ENCODE peak calls at places on chromosomes 3 and 15, in four cellular contexts. C, B, D and Q are unnamed samples.

GRCh38 chr15:77851696-77852095 is 219.0 kb upstream of the LINGO1 start:
- DNase-seq in C (peak), B (no peak), D (no peak), Q (no peak)

GRCh38 chr3:63523100-63523499 is 129.4 kb upstream of the SNTN start:
- DNase-seq in C (no peak), B (no peak), D (no peak), Q (no peak)

GRCh38 chr3:135706758-135707375 is 258.7 kb upstream of the PPP2R3A start:
- DNase-seq in C (no peak), B (no peak), D (no peak), Q (no peak)

GRCh38 chr3:3800685-3801509 is 1.7 kb downstream of the LRRN1 start:
- DNase-seq in C (peak), B (no peak), D (no peak), Q (no peak)

GRCh38 chr3:33834117-33834495 is 35.7 kb downstream of the PDCD6IP start:
- DNase-seq in C (no peak), B (no peak), D (no peak), Q (no peak)

GRCh38 chr3:138948371-138949001 is 1.5 kb downstream of the FOXL2NB start:
- DNase-seq in C (no peak), B (no peak), D (no peak), Q (no peak)

GRCh38 chr3:43104039-43104438 is 1.8 kb downstream of the POMGNT2 start:
- DNase-seq in C (no peak), B (no peak), D (no peak), Q (no peak)

GRCh38 chr3:67605377-67605776 is 49.0 kb downstream of the SUCLG2 start:
- DNase-seq in C (no peak), B (peak), D (peak), Q (no peak)

GRCh38 chr3:77254967-77255831 is 215.3 kb downstream of the ROBO2 start:
- DNase-seq in C (no peak), B (no peak), D (peak), Q (peak)

GRCh38 chr3:53230789-53231188 is 25.0 kb downstream of the TKT start:
- DNase-seq in C (peak), B (no peak), D (no peak), Q (no peak)

GRCh38 chr3:128416578-128417150 is 50.0 kb downstream of the DNAJB8 start:
- DNase-seq in C (no peak), B (no peak), D (peak), Q (no peak)

GRCh38 chr15:44565387-44566169 is 28.6 kb downstream of the EIF3J start:
- DNase-seq in C (no peak), B (no peak), D (no peak), Q (no peak)

GRCh38 chr15:39267685-39268084 is 313.2 kb upstream of the THBS1 start:
- DNase-seq in C (no peak), B (no peak), D (no peak), Q (no peak)

GRCh38 chr3:149356630-149357029 is 20.8 kb downstream of the TM4SF1 start:
- DNase-seq in C (no peak), B (no peak), D (no peak), Q (no peak)

GRCh38 chr15:52309154-52309548 is 13.5 kb upstream of the MYO5C start:
- DNase-seq in C (no peak), B (no peak), D (no peak), Q (no peak)

GRCh38 chr3:40969341-40969740 is 230.0 kb upstream of the CTNNB1 start:
- DNase-seq in C (no peak), B (no peak), D (no peak), Q (no peak)

GRCh38 chr3:196207833-196208607 is 3.2 kb downstream of the ZDHHC19 start:
- DNase-seq in C (peak), B (peak), D (peak), Q (no peak)

GRCh38 chr3:31911124-31911523 is 69.9 kb downstream of the OSBPL10 start:
- DNase-seq in C (no peak), B (no peak), D (no peak), Q (no peak)

GRCh38 chr3:52126036-52126435 is 28.2 kb downstream of the POC1A start:
- DNase-seq in C (no peak), B (no peak), D (no peak), Q (no peak)

GRCh38 chr3:13896473-13897154 is 16.7 kb upstream of the WNT7A start:
- DNase-seq in C (peak), B (no peak), D (peak), Q (peak)

GRCh38 chr15:69303337-69304175 is 4.8 kb downstream of the PAQR5 start:
- DNase-seq in C (no peak), B (no peak), D (no peak), Q (no peak)

GRCh38 chr3:146640361-146640760 is 35.2 kb upstream of the PLSCR5 start:
- DNase-seq in C (no peak), B (no peak), D (no peak), Q (no peak)